ENCODE peak calls at places on chromosomes 7 and 10, in nine cellular contexts. Z is skeletal muscle cell; A is left ventricle myocardium inferior; T is bronchial epithelial cell; H is A172; J is activated effector memory CD4-positive, alpha-beta T cell treated with Interleukin-2 at 50 U/mL for 16 hours; N is activated CD8-positive, alpha-beta memory T cell treated with anti-CD3 and anti-CD28 coated beads for 4 hours; P is iris pigment epithelial cell; C is AG09319. I is an unnamed sample.

GRCh38 chr7:53602817-53603418 is 567.5 kb downstream of the POM121L12 start:
- DNase-seq in Z (no peak), A (no peak), T (peak), H (peak), J (no peak), N (no peak), P (no peak), C (no peak), I (no peak)

GRCh38 chr7:143318661-143319060 is 2.8 kb downstream of the CLCN1 start:
- DNase-seq in Z (peak), A (no peak), T (peak), H (no peak), J (no peak), N (no peak), P (peak), C (peak), I (no peak)

GRCh38 chr7:36999851-37000480 is 275.7 kb upstream of the AOAH start:
- DNase-seq in Z (no peak), A (no peak), T (peak), H (no peak), J (no peak), N (no peak), P (no peak), C (no peak), I (no peak)

GRCh38 chr7:102469972-102470825 is 5.4 kb downstream of the LRWD1 start:
- DNase-seq in Z (no peak), A (no peak), T (no peak), H (no peak), J (no peak), N (no peak), P (no peak), C (no peak), I (no peak)

GRCh38 chr10:69491611-69492010 is 40.3 kb downstream of the TSPAN15 start:
- DNase-seq in Z (no peak), A (no peak), T (no peak), H (no peak), J (no peak), N (no peak), P (no peak), C (no peak), I (no peak)

GRCh38 chr7:74178632-74179031 is 4.5 kb downstream of the EIF4H start:
- DNase-seq in Z (peak), A (no peak), T (no peak), H (no peak), J (no peak), N (no peak), P (peak), C (no peak), I (no peak)

GRCh38 chr10:116490028-116490662 is 55.6 kb upstream of the PNLIP start:
- DNase-seq in Z (no peak), A (no peak), T (peak), H (peak), J (no peak), N (no peak), P (peak), C (no peak), I (no peak)

GRCh38 chr10:100370561-100370975 is 23.5 kb downstream of the SCD start:
- DNase-seq in Z (peak), A (no peak), T (peak), H (peak), J (no peak), N (no peak), P (no peak), C (no peak), I (peak)

GRCh38 chr7:29884399-29885272 is 78.3 kb downstream of the WIPF3 start:
- DNase-seq in Z (no peak), A (no peak), T (peak), H (no peak), J (no peak), N (no peak), P (no peak), C (no peak), I (no peak)

GRCh38 chr10:71258046-71258445 is 45.7 kb downstream of the UNC5B start:
- DNase-seq in Z (no peak), A (no peak), T (no peak), H (no peak), J (no peak), N (no peak), P (no peak), C (no peak), I (no peak)

GRCh38 chr10:103736763-103737162 is 118.6 kb downstream of the SH3PXD2A start:
- DNase-seq in Z (no peak), A (no peak), T (peak), H (peak), J (no peak), N (no peak), P (peak), C (no peak), I (no peak)

GRCh38 chr7:57403601-57404342 is 46.2 kb upstream of the ZNF716 start:
- DNase-seq in Z (no peak), A (peak), T (no peak), H (no peak), J (no peak), N (no peak), P (no peak), C (no peak), I (no peak)

GRCh38 chr7:128163473-128163872 is 77.6 kb upstream of the LEP start:
- DNase-seq in Z (no peak), A (no peak), T (no peak), H (no peak), J (no peak), N (no peak), P (no peak), C (no peak), I (no peak)

GRCh38 chr7:20030915-20031362 is 186.2 kb downstream of the MACC1 start:
- DNase-seq in Z (no peak), A (no peak), T (peak), H (peak), J (no peak), N (no peak), P (peak), C (peak), I (no peak)

GRCh38 chr10:75569506-75569905 is 138.1 kb downstream of the LRMDA start:
- DNase-seq in Z (no peak), A (no peak), T (no peak), H (no peak), J (no peak), N (no peak), P (no peak), C (no peak), I (no peak)

GRCh38 chr10:73793456-73793855 is 8.1 kb downstream of the ZSWIM8 start:
- DNase-seq in Z (no peak), A (no peak), T (no peak), H (no peak), J (no peak), N (no peak), P (no peak), C (no peak), I (no peak)

GRCh38 chr7:11533229-11533820 is 298.7 kb downstream of the THSD7A start:
- DNase-seq in Z (no peak), A (no peak), T (no peak), H (no peak), J (no peak), N (no peak), P (peak), C (no peak), I (no peak)

GRCh38 chr7:2722591-2722990 is 34.6 kb downstream of the AMZ1 start:
- DNase-seq in Z (no peak), A (peak), T (no peak), H (no peak), J (no peak), N (no peak), P (no peak), C (no peak), I (no peak)

GRCh38 chr7:44970521-44971051 is 8.2 kb downstream of the MYO1G start:
- DNase-seq in Z (no peak), A (no peak), T (no peak), H (no peak), J (no peak), N (no peak), P (no peak), C (no peak), I (no peak)

GRCh38 chr7:87225696-87226095 is 6.2 kb upstream of the TMEM243 start:
- DNase-seq in Z (peak), A (no peak), T (peak), H (peak), J (no peak), N (no peak), P (peak), C (no peak), I (no peak)

GRCh38 chr10:86500846-86501245 is 20.7 kb downstream of the WAPL start:
- DNase-seq in Z (no peak), A (no peak), T (peak), H (no peak), J (no peak), N (no peak), P (peak), C (no peak), I (no peak)

GRCh38 chr7:34036069-34036920 is 131.0 kb downstream of the BMPER start:
- DNase-seq in Z (no peak), A (no peak), T (peak), H (peak), J (no peak), N (no peak), P (peak), C (no peak), I (no peak)

GRCh38 chr7:8143151-8143874 is 118.7 kb downstream of the ICA1 start:
- DNase-seq in Z (no peak), A (no peak), T (peak), H (no peak), J (no peak), N (no peak), P (no peak), C (no peak), I (no peak)

GRCh38 chr10:35335718-35336083 is 608 bp upstream of the CCNY start:
- DNase-seq in Z (no peak), A (no peak), T (no peak), H (peak), J (no peak), N (no peak), P (no peak), C (no peak), I (no peak)

GRCh38 chr10:132163278-132163765 is 23.4 kb upstream of the DPYSL4 start:
- DNase-seq in Z (no peak), A (no peak), T (no peak), H (peak), J (no peak), N (no peak), P (no peak), C (no peak), I (no peak)

GRCh38 chr10:124020871-124021823 is 72.3 kb downstream of the CHST15 start:
- DNase-seq in Z (no peak), A (no peak), T (peak), H (no peak), J (no peak), N (no peak), P (no peak), C (no peak), I (no peak)

GRCh38 chr10:3217853-3218252 is 45.3 kb upstream of the PITRM1 start:
- DNase-seq in Z (no peak), A (no peak), T (no peak), H (no peak), J (no peak), N (no peak), P (no peak), C (no peak), I (no peak)

GRCh38 chr7:127943541-127944521 is 87.4 kb downstream of the LRRC4 start:
- DNase-seq in Z (peak), A (no peak), T (no peak), H (no peak), J (no peak), N (no peak), P (peak), C (no peak), I (no peak)

GRCh38 chr10:75718996-75719395 is 287.6 kb downstream of the LRMDA start:
- DNase-seq in Z (no peak), A (no peak), T (peak), H (no peak), J (no peak), N (no peak), P (no peak), C (no peak), I (no peak)

GRCh38 chr10:12644380-12645144 is 295.2 kb downstream of the CAMK1D start:
- DNase-seq in Z (no peak), A (no peak), T (no peak), H (peak), J (no peak), N (no peak), P (peak), C (no peak), I (no peak)

GRCh38 chr7:36054642-36055041 is 98.4 kb upstream of the EEPD1 start:
- DNase-seq in Z (no peak), A (no peak), T (peak), H (no peak), J (no peak), N (no peak), P (no peak), C (no peak), I (no peak)

GRCh38 chr7:17298840-17299476 is 506 bp downstream of the AHR start:
- DNase-seq in Z (no peak), A (peak), T (no peak), H (no peak), J (peak), N (peak), P (no peak), C (no peak), I (peak)

GRCh38 chr7:15554081-15554480 is 7.7 kb downstream of the AGMO start:
- DNase-seq in Z (peak), A (no peak), T (peak), H (no peak), J (no peak), N (no peak), P (peak), C (no peak), I (no peak)

GRCh38 chr7:8379264-8379663 is 54.1 kb upstream of the NXPH1 start:
- DNase-seq in Z (no peak), A (no peak), T (no peak), H (no peak), J (no peak), N (no peak), P (no peak), C (no peak), I (no peak)

GRCh38 chr7:19754521-19755116 is 18.8 kb downstream of the TMEM196 start:
- DNase-seq in Z (no peak), A (no peak), T (peak), H (peak), J (no peak), N (no peak), P (peak), C (no peak), I (no peak)

GRCh38 chr10:1180836-1181235 is 124.7 kb downstream of the WDR37 start:
- DNase-seq in Z (no peak), A (no peak), T (no peak), H (no peak), J (no peak), N (no peak), P (no peak), C (no peak), I (no peak)

GRCh38 chr7:112995091-112995824 is 91.4 kb downstream of the GPR85 start:
- DNase-seq in Z (peak), A (peak), T (no peak), H (peak), J (no peak), N (no peak), P (peak), C (peak), I (no peak)

GRCh38 chr10:124741281-124741921 is 2.8 kb downstream of the FAM53B start:
- DNase-seq in Z (no peak), A (peak), T (peak), H (peak), J (peak), N (peak), P (peak), C (no peak), I (peak)

GRCh38 chr7:117780832-117781231 is 92.4 kb downstream of the CTTNBP2 start:
- DNase-seq in Z (no peak), A (no peak), T (no peak), H (no peak), J (no peak), N (no peak), P (peak), C (no peak), I (no peak)

GRCh38 chr7:64888561-64888900 is 14.5 kb upstream of the ZNF273 start:
- DNase-seq in Z (no peak), A (no peak), T (no peak), H (no peak), J (no peak), N (no peak), P (peak), C (no peak), I (no peak)

I was measured in central memory CD8-positive, alpha-beta T cell.